ENCODE peak calls at places on chromosome 15, in six cellular contexts. T is fibroblast of lung, V is cardiac fibroblast, A is HL-60, N is A549, Z is lower lobe of right lung. Q is an unnamed sample.

GRCh38 chr15:77002436-77002835 is 7.5 kb downstream of the PSTPIP1 start:
- DNase-seq in T (no peak), V (no peak), A (peak), N (no peak), Z (peak), Q (no peak)

GRCh38 chr15:24772709-24773373 is 97.3 kb downstream of the NPAP1 start:
- DNase-seq in T (peak), V (peak), A (peak), N (no peak), Z (peak), Q (peak)

GRCh38 chr15:85607842-85608241 is 186.9 kb downstream of the KLHL25 start:
- DNase-seq in T (peak), V (peak), A (no peak), N (no peak), Z (no peak), Q (peak)

GRCh38 chr15:33138000-33138399 is 56.5 kb downstream of the FMN1 start:
- DNase-seq in T (peak), V (peak), A (no peak), N (no peak), Z (no peak), Q (no peak)

GRCh38 chr15:72375501-72375845 is 341 bp downstream of the HEXA start:
- DNase-seq in T (no peak), V (no peak), A (peak), N (peak), Z (peak), Q (no peak)

GRCh38 chr15:68208136-68208535 is 3.0 kb upstream of the CALML4 start:
- DNase-seq in T (no peak), V (no peak), A (no peak), N (no peak), Z (no peak), Q (no peak)

GRCh38 chr15:100220058-100220728 is 121.6 kb downstream of the ADAMTS17 start:
- DNase-seq in T (no peak), V (no peak), A (no peak), N (no peak), Z (no peak), Q (no peak)

GRCh38 chr15:73915085-73915484 is 11.2 kb upstream of the LOXL1 start:
- DNase-seq in T (peak), V (no peak), A (no peak), N (no peak), Z (no peak), Q (no peak)

GRCh38 chr15:40049076-40049475 is 10.1 kb upstream of the SRP14 start:
- DNase-seq in T (no peak), V (no peak), A (no peak), N (no peak), Z (no peak), Q (no peak)

GRCh38 chr15:40046721-40047412 is 7.9 kb upstream of the SRP14 start:
- DNase-seq in T (peak), V (peak), A (no peak), N (peak), Z (no peak), Q (peak)

GRCh38 chr15:40045572-40046217 is 6.7 kb upstream of the SRP14 start:
- DNase-seq in T (no peak), V (no peak), A (no peak), N (no peak), Z (no peak), Q (no peak)

GRCh38 chr15:40048155-40048792 is 9.3 kb upstream of the SRP14 start:
- DNase-seq in T (no peak), V (no peak), A (peak), N (no peak), Z (no peak), Q (no peak)

DNA sequence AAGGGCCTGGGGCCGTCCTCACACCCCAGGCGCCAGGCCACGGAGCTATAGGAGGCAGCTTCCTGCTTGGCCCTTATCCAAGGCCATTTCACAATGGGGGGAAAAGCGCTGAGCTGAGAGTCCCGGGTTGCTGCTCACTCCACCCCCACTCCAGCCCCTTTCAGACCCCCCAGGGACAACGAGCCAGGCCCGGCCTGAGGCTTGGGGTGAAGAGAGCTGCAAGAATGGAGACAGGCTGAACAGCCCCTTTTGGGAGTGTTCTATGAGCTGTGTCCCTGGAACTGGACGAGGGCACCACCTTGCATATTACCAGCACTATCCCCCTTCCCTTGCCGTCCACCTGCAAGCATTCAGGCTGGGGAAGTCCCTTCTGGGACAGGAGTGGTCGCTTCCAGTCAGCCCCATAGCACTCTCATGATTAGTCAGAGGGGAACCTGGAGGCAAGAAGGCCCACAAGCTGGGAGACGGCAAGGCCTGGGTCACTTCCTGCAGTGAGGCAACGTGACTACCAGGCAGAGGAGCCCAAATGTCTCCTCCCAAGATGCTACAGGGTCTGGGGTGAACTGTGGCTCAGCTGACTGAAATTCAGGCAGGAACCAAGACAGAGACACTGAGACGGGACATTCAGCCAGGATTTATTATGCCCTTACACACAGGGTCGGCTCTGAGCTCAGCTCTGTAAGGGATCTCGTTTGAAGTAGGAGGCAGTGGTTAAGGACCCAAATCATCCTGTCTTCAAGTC is 8.6 kb upstream of the SRP14 start:
- DNase-seq in T (peak), V (peak), A (peak), N (no peak), Z (peak), Q (peak)
- H3K4me3 ChIP-seq in T (no peak), V (no peak), A (no peak), N (no peak), Z (no peak), Q (no peak)

DNA sequence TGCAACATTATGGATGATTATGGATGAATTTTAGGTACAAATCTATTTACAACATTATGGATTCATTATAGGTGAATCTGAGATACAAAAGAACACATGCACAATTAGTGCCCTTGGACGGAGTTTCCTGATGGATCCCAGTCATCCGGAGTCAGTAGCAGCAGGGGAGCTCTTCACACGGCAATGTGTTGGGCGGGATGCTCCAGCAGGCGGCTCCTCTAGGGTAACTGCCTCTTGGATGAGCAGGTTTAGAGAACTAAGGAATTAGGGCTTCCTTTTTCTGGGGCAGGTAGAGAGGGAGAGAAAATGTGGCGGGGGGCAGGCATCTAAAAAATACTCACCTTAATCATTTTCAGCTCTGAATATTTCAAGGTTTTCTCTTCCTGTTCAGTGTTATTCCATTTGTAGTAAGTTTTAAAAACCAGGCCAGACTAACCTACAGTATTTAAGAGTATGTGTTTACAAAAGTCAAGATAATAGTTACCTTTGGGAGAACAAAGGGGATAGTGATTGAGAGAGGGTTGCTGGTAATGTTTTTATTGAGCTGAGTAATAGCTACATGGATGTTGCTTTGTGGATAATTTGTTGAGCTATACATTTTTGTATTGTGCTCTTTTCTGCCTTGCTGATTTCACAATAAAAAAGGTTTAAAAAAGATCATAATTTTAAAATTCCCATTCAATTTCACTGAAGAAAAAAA is 27.4 kb upstream of the GOLM2 start:
- DNase-seq in T (no peak), V (no peak), A (no peak), N (no peak), Z (no peak), Q (no peak)
- TF ChIP-seq CTCF in T (no peak), V (peak), A (no peak), N (no peak), Z (no peak), Q (no peak)

GRCh38 chr15:60120100-60120499 is 116.0 kb downstream of the FOXB1 start:
- DNase-seq in T (no peak), V (no peak), A (no peak), N (no peak), Z (no peak), Q (no peak)

GRCh38 chr15:60118146-60118545 is 114.0 kb downstream of the FOXB1 start:
- DNase-seq in T (no peak), V (no peak), A (no peak), N (no peak), Z (no peak), Q (no peak)

GRCh38 chr15:60116456-60117089 is 112.5 kb downstream of the FOXB1 start:
- DNase-seq in T (no peak), V (no peak), A (no peak), N (no peak), Z (no peak), Q (no peak)

GRCh38 chr15:60119101-60119500 is 115.0 kb downstream of the FOXB1 start:
- DNase-seq in T (no peak), V (no peak), A (no peak), N (no peak), Z (no peak), Q (no peak)

GRCh38 chr15:60118564-60119080 is 114.5 kb downstream of the FOXB1 start:
- DNase-seq in T (no peak), V (no peak), A (no peak), N (no peak), Z (no peak), Q (no peak)
- H3K4me3 ChIP-seq in T (no peak), V (no peak), A (no peak), N (no peak), Z (no peak), Q (no peak)

GRCh38 chr15:61828008-61828407 is 232.2 kb downstream of the VPS13C start:
- DNase-seq in T (no peak), V (no peak), A (no peak), N (peak), Z (no peak), Q (no peak)
- TF ChIP-seq CTCF in T (no peak), V (peak), A (no peak), N (peak), Z (no peak), Q (no peak)

DNA sequence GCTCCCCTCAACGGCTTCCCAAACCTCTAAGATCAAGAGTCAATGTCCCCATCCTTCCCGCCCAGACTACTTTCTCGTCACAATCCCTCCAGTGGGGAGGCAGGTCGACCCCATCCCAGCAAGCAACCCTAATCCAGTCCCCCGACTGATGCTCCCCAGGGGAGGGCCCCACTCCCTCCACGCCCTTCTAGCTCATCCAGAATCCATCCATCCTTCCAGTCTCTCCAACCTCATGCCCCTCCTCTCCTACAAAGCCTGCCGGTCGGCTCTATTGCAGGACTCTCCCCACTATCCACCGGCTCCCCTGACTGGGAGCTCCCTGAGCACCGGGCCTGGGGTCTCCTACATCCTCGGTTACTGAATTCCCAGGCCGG is 1.3 kb downstream of the ADAMTS7 start:
- DNase-seq in T (no peak), V (no peak), A (no peak), N (no peak), Z (no peak), Q (no peak)
- H3K4me3 ChIP-seq in T (peak), V (peak), A (no peak), N (peak), Z (peak), Q (peak)

Q was measured in fibroblast of the aortic adventitia.